ENCODE peak calls at places on chromosomes 7 and 10, in ten cellular contexts. K is posterior cingulate gyrus, N is T-helper 1 cell, T is esophagus squamous epithelium, O is neural progenitor cell, R is adrenal gland, P is transverse colon, G is NCI-H82, I is Caco-2, C is frontal cortex. E is an unnamed sample.

GRCh38 chr7:20358762-20359282 is 28.1 kb downstream of the ITGB8 start:
- DNase-seq in I (no peak), N (no peak), G (no peak), O (no peak), C (no peak), R (no peak), P (no peak), T (no peak), K (no peak), E (no peak)

GRCh38 chr10:69359089-69360025 is 57.4 kb downstream of the TACR2 start:
- DNase-seq in R (no peak), G (no peak), O (no peak), P (no peak), I (no peak), N (peak), K (no peak), C (no peak), T (no peak), E (no peak)

GRCh38 chr10:102676916-102677315 is 32.6 kb downstream of the TRIM8 start:
- DNase-seq in G (no peak), I (no peak), C (no peak), T (no peak), N (no peak), K (no peak), O (no peak), P (no peak), R (no peak), E (no peak)

GRCh38 chr7:103989200-103989784 is at the start of gene RELN:
- DNase-seq in G (peak), R (no peak), O (peak), K (no peak), T (no peak), C (peak), I (no peak), P (no peak), N (no peak), E (peak)

GRCh38 chr10:30803901-30804322 is 174.4 kb upstream of the LYZL2 start:
- DNase-seq in R (no peak), O (no peak), P (no peak), I (no peak), G (no peak), K (no peak), N (no peak), T (no peak), C (no peak), E (peak)

GRCh38 chr10:77531441-77532001 is 106.1 kb downstream of the KCNMA1 start:
- DNase-seq in T (no peak), I (no peak), G (no peak), R (peak), O (no peak), N (no peak), P (no peak), K (no peak), C (peak), E (peak)

GRCh38 chr10:88974012-88974411 is 16.6 kb upstream of the FAS start:
- DNase-seq in T (no peak), O (no peak), I (no peak), P (no peak), C (no peak), R (no peak), N (no peak), K (no peak), G (no peak), E (peak)

GRCh38 chr10:72932259-72933015 is 22.2 kb downstream of the PLA2G12B start:
- DNase-seq in K (no peak), I (no peak), G (no peak), P (no peak), C (no peak), N (no peak), R (no peak), O (no peak), T (no peak), E (no peak)

GRCh38 chr7:157601530-157601929 is 264.7 kb downstream of the DNAJB6 start:
- DNase-seq in T (no peak), P (no peak), C (no peak), I (no peak), G (no peak), N (no peak), R (no peak), O (no peak), K (peak), E (no peak)

GRCh38 chr10:71857934-71858890 is 7.2 kb upstream of the PSAP start:
- DNase-seq in R (peak), C (no peak), I (no peak), N (no peak), O (no peak), P (no peak), G (no peak), K (no peak), T (no peak), E (no peak)

GRCh38 chr10:63699785-63700184 is 178.6 kb downstream of the REEP3 start:
- DNase-seq in I (no peak), G (no peak), C (no peak), O (no peak), K (no peak), R (peak), T (no peak), N (no peak), P (no peak), E (peak)

GRCh38 chr7:138935438-138936079 is 45.6 kb downstream of the KIAA1549 start:
- DNase-seq in R (peak), G (peak), K (no peak), P (no peak), T (no peak), N (no peak), C (peak), I (no peak), O (peak), E (peak)

GRCh38 chr7:69947998-69948397 is 349.7 kb downstream of the AUTS2 start:
- DNase-seq in C (no peak), T (no peak), G (peak), I (no peak), P (no peak), O (no peak), N (no peak), K (no peak), R (no peak), E (no peak)

GRCh38 chr7:56028942-56029630 is 22.2 kb downstream of the PSPH start:
- DNase-seq in N (no peak), I (peak), R (no peak), C (no peak), G (no peak), K (no peak), T (no peak), P (no peak), O (no peak), E (peak)

GRCh38 chr10:129962092-129962494 is 2.0 kb downstream of the EBF3 start:
- DNase-seq in G (peak), O (peak), K (no peak), N (no peak), I (no peak), P (no peak), R (no peak), C (no peak), T (no peak), E (peak)

GRCh38 chr10:97320480-97321031 is 1.5 kb downstream of the FRAT1 start:
- DNase-seq in R (no peak), K (no peak), O (no peak), G (no peak), N (no peak), I (no peak), T (no peak), P (peak), C (no peak), E (no peak)

GRCh38 chr7:71868797-71869196 is 543.3 kb downstream of the CALN1 start:
- DNase-seq in K (no peak), T (no peak), G (no peak), N (no peak), R (no peak), I (no peak), C (no peak), P (no peak), O (no peak), E (no peak)

E was measured in fibroblast of the aortic adventitia.